ENCODE peak calls at places on chromosome 2, in five cellular contexts. M is activated CD8-positive, alpha-beta memory T cell treated with anti-CD3 and anti-CD28 coated beads, Interleukin-2, amount 50 U/mL, for 48 hours; F is T-helper 9 cell; D is lower lobe of right lung; K is KBM-7. S is an unnamed sample.

GRCh38 chr2:162401871-162402270 is 57.9 kb downstream of the GCA start:
- DNase-seq in D (no peak), F (no peak), M (no peak), K (no peak), S (no peak)

GRCh38 chr2:1363367-1363766 is 49.9 kb upstream of the TPO start:
- DNase-seq in F (no peak), M (no peak), K (no peak), D (no peak), S (no peak)

GRCh38 chr2:67564076-67564475 is 166.9 kb downstream of the ETAA1 start:
- DNase-seq in D (no peak), K (no peak), M (no peak), F (no peak), S (no peak)

GRCh38 chr2:44753552-44754285 is 187.8 kb upstream of the SIX3 start:
- DNase-seq in F (no peak), K (peak), D (no peak), M (peak), S (no peak)

GRCh38 chr2:85312404-85312803 is 15.4 kb downstream of the TGOLN2 start:
- DNase-seq in D (no peak), M (no peak), K (no peak), F (no peak), S (no peak)

GRCh38 chr2:85257359-85258193 is 70.2 kb downstream of the TGOLN2 start:
- DNase-seq in D (no peak), K (no peak), F (no peak), M (no peak), S (no peak)

GRCh38 chr2:163474319-163474744 is 261.5 kb downstream of the FIGN start:
- DNase-seq in F (no peak), K (no peak), M (no peak), D (no peak), S (no peak)

GRCh38 chr2:205716126-205716525 is 33.8 kb downstream of the NRP2 start:
- DNase-seq in K (no peak), F (no peak), D (no peak), M (peak), S (no peak)

GRCh38 chr2:182522428-182522896 is 95.6 kb upstream of the PDE1A start:
- DNase-seq in F (no peak), M (no peak), D (no peak), K (no peak), S (no peak)

GRCh38 chr2:41965886-41966285 is 81.9 kb upstream of the PKDCC start:
- DNase-seq in F (no peak), K (no peak), D (no peak), M (no peak), S (no peak)

GRCh38 chr2:124959582-124959981 is 934.5 kb downstream of the CNTNAP5 start:
- DNase-seq in D (no peak), M (no peak), F (no peak), K (no peak), S (no peak)

GRCh38 chr2:97936199-97936598 is 59.5 kb downstream of the TMEM131 start:
- DNase-seq in F (no peak), K (no peak), M (no peak), D (no peak), S (no peak)

GRCh38 chr2:240958366-240959213 is 39.8 kb upstream of the SNED1 start:
- DNase-seq in D (no peak), M (peak), F (no peak), K (no peak), S (peak)

GRCh38 chr2:128277961-128278681 is 40.5 kb downstream of the HS6ST1 start:
- DNase-seq in D (peak), F (no peak), M (no peak), K (no peak), S (peak)

GRCh38 chr2:28445448-28446258 is 50.2 kb upstream of the PLB1 start:
- DNase-seq in K (no peak), M (peak), D (no peak), F (no peak), S (no peak)

GRCh38 chr2:167404896-167405295 is 516.6 kb downstream of the XIRP2 start:
- DNase-seq in D (no peak), K (no peak), F (no peak), M (no peak), S (no peak)

GRCh38 chr2:174971868-174972781 is 33.1 kb downstream of the CHN1 start:
- DNase-seq in D (no peak), M (no peak), F (no peak), K (no peak), S (no peak)

GRCh38 chr2:212723226-212723625 is 184.6 kb upstream of the ERBB4 start:
- DNase-seq in M (no peak), D (no peak), F (no peak), K (no peak), S (no peak)

GRCh38 chr2:65319080-65319673 is 91.5 kb downstream of the ACTR2 start:
- DNase-seq in K (no peak), M (no peak), D (no peak), F (no peak), S (no peak)

GRCh38 chr2:200259577-200259957 is 46.9 kb upstream of the SPATS2L start:
- DNase-seq in D (no peak), F (no peak), M (no peak), K (no peak), S (no peak)

GRCh38 chr2:207767461-207768167 is 2.1 kb downstream of the FZD5 start:
- DNase-seq in K (no peak), D (peak), M (no peak), F (no peak), S (no peak)

GRCh38 chr2:235514627-235515363 is 21.0 kb downstream of the AGAP1 start:
- DNase-seq in D (no peak), F (no peak), M (no peak), K (no peak), S (no peak)

GRCh38 chr2:127865926-127866325 is 8.0 kb upstream of the POLR2D start:
- DNase-seq in F (no peak), K (no peak), M (no peak), D (no peak), S (no peak)

S was measured in posterior cingulate gyrus.